ENCODE peak calls at places on chromosomes 3 and 15, in five cellular contexts. One of them, this sample, is unnamed.

GRCh38 chr3:195221015-195221853 is 49.7 kb downstream of the XXYLT1 start:
- DNase-seq in GM23248: peak; percentile 62
- DNase-seq in substantia nigra: peak; percentile 25
- DNase-seq in heart left ventricle: peak; percentile 40
- DNase-seq in CD8-positive, alpha-beta memory T cell: no peak
- DNase-seq in this sample: no peak

GRCh38 chr15:98000249-98001203 is 40.0 kb downstream of the ARRDC4 start:
- DNase-seq in GM23248: peak; percentile 36
- DNase-seq in substantia nigra: no peak
- DNase-seq in heart left ventricle: no peak
- DNase-seq in CD8-positive, alpha-beta memory T cell: no peak
- DNase-seq in this sample: no peak

GRCh38 chr3:197547618-197548017 is 8.2 kb downstream of the BDH1 start:
- DNase-seq in GM23248: no peak
- DNase-seq in substantia nigra: peak; percentile 3
- DNase-seq in heart left ventricle: no peak
- DNase-seq in CD8-positive, alpha-beta memory T cell: no peak
- DNase-seq in this sample: no peak

GRCh38 chr3:32200490-32200889 is 38.0 kb upstream of the CMTM8 start:
- DNase-seq in GM23248: no peak
- DNase-seq in substantia nigra: no peak
- DNase-seq in heart left ventricle: peak; percentile 85
- DNase-seq in CD8-positive, alpha-beta memory T cell: no peak
- DNase-seq in this sample: no peak

GRCh38 chr3:13015286-13016082 is 57.7 kb downstream of the IQSEC1 start:
- DNase-seq in GM23248: no peak
- DNase-seq in substantia nigra: no peak
- DNase-seq in heart left ventricle: peak; percentile 65
- DNase-seq in CD8-positive, alpha-beta memory T cell: peak; percentile 76
- DNase-seq in this sample: no peak

GRCh38 chr15:82807920-82808633 is 1.4 kb upstream of the WHAMM start:
- DNase-seq in GM23248: no peak
- DNase-seq in substantia nigra: no peak
- DNase-seq in heart left ventricle: no peak
- DNase-seq in CD8-positive, alpha-beta memory T cell: no peak
- DNase-seq in this sample: no peak

GRCh38 chr15:51888593-51889195 is 59.2 kb downstream of the TMOD3 start:
- DNase-seq in GM23248: peak; percentile 64
- DNase-seq in substantia nigra: no peak
- DNase-seq in heart left ventricle: no peak
- DNase-seq in CD8-positive, alpha-beta memory T cell: peak; percentile 11
- DNase-seq in this sample: no peak

GRCh38 chr3:97981886-97982285 is 9.7 kb upstream of the RIOX2 start:
- DNase-seq in GM23248: no peak
- DNase-seq in substantia nigra: no peak
- DNase-seq in heart left ventricle: no peak
- DNase-seq in CD8-positive, alpha-beta memory T cell: no peak
- DNase-seq in this sample: no peak

GRCh38 chr3:171251842-171252241 is 208.4 kb downstream of the TNIK start:
- DNase-seq in GM23248: no peak
- DNase-seq in substantia nigra: no peak
- DNase-seq in heart left ventricle: no peak
- DNase-seq in CD8-positive, alpha-beta memory T cell: no peak
- DNase-seq in this sample: no peak

GRCh38 chr15:55791576-55792400 is 48.8 kb upstream of the PRTG start:
- DNase-seq in GM23248: peak; percentile 80
- DNase-seq in substantia nigra: no peak
- DNase-seq in heart left ventricle: no peak
- DNase-seq in CD8-positive, alpha-beta memory T cell: no peak
- DNase-seq in this sample: no peak

GRCh38 chr3:190586631-190587000 is 72.7 kb downstream of the IL1RAP start:
- DNase-seq in GM23248: peak; percentile 92
- DNase-seq in substantia nigra: no peak
- DNase-seq in heart left ventricle: no peak
- DNase-seq in CD8-positive, alpha-beta memory T cell: no peak
- DNase-seq in this sample: no peak

GRCh38 chr15:41499109-41499851 is 5.6 kb downstream of the ITPKA start:
- DNase-seq in GM23248: peak; percentile 15
- DNase-seq in substantia nigra: no peak
- DNase-seq in heart left ventricle: no peak
- DNase-seq in CD8-positive, alpha-beta memory T cell: no peak
- DNase-seq in this sample: no peak

GRCh38 chr3:37768107-37768809 is 93.4 kb upstream of the CTDSPL start:
- DNase-seq in GM23248: no peak
- DNase-seq in substantia nigra: no peak
- DNase-seq in heart left ventricle: no peak
- DNase-seq in CD8-positive, alpha-beta memory T cell: no peak
- DNase-seq in this sample: no peak

GRCh38 chr3:62128028-62128427 is 245.3 kb downstream of the FEZF2 start:
- DNase-seq in GM23248: peak; percentile 74
- DNase-seq in substantia nigra: no peak
- DNase-seq in heart left ventricle: no peak
- DNase-seq in CD8-positive, alpha-beta memory T cell: no peak
- DNase-seq in this sample: no peak

GRCh38 chr15:101183226-101183925 is 68.5 kb downstream of the CHSY1 start:
- DNase-seq in GM23248: no peak
- DNase-seq in substantia nigra: no peak
- DNase-seq in heart left ventricle: no peak
- DNase-seq in CD8-positive, alpha-beta memory T cell: no peak
- DNase-seq in this sample: no peak

GRCh38 chr15:73175382-73175781 is 123.1 kb downstream of the NEO1 start:
- DNase-seq in GM23248: no peak
- DNase-seq in substantia nigra: no peak
- DNase-seq in heart left ventricle: no peak
- DNase-seq in CD8-positive, alpha-beta memory T cell: no peak
- DNase-seq in this sample: no peak

GRCh38 chr3:66938338-66938963 is 59.7 kb upstream of the KBTBD8 start:
- DNase-seq in GM23248: peak; percentile 75
- DNase-seq in substantia nigra: peak; percentile 14
- DNase-seq in heart left ventricle: no peak
- DNase-seq in CD8-positive, alpha-beta memory T cell: peak; percentile 16
- DNase-seq in this sample: peak; percentile 0

GRCh38 chr15:63870403-63871209 is 36.9 kb upstream of the HERC1 start:
- DNase-seq in GM23248: peak; percentile 90
- DNase-seq in substantia nigra: no peak
- DNase-seq in heart left ventricle: peak; percentile 65
- DNase-seq in CD8-positive, alpha-beta memory T cell: no peak
- DNase-seq in this sample: no peak

GRCh38 chr15:56428821-56429458 is 36.0 kb downstream of the MNS1 start:
- DNase-seq in GM23248: peak; percentile 58
- DNase-seq in substantia nigra: no peak
- DNase-seq in heart left ventricle: no peak
- DNase-seq in CD8-positive, alpha-beta memory T cell: no peak
- DNase-seq in this sample: no peak

GRCh38 chr15:62404194-62404985 is 239.3 kb upstream of the C2CD4B start:
- DNase-seq in GM23248: no peak
- DNase-seq in substantia nigra: no peak
- DNase-seq in heart left ventricle: no peak
- DNase-seq in CD8-positive, alpha-beta memory T cell: no peak
- DNase-seq in this sample: no peak
- H3K27ac ChIP-seq in GM23248: no peak overlapping the region
- H3K27ac ChIP-seq in substantia nigra: no peak overlapping the region
- H3K27ac ChIP-seq in heart left ventricle: no peak overlapping the region
- H3K27ac ChIP-seq in CD8-positive, alpha-beta memory T cell: no peak overlapping the region
- H3K27ac ChIP-seq in this sample: no peak overlapping the region

GRCh38 chr3:58333206-58334012 is 717 bp downstream of the PXK start:
- DNase-seq in GM23248: peak; percentile 48
- DNase-seq in substantia nigra: no peak
- DNase-seq in heart left ventricle: peak; percentile 31
- DNase-seq in CD8-positive, alpha-beta memory T cell: peak; percentile 23
- DNase-seq in this sample: no peak
- H3K27ac ChIP-seq in GM23248: peak overlapping the region; percentile 99
- H3K27ac ChIP-seq in substantia nigra: peak overlapping the region; percentile 99
- H3K27ac ChIP-seq in heart left ventricle: peak overlapping the region; percentile 61
- H3K27ac ChIP-seq in CD8-positive, alpha-beta memory T cell: peak overlapping the region; percentile 3
- H3K27ac ChIP-seq in this sample: no peak overlapping the region

DNA sequence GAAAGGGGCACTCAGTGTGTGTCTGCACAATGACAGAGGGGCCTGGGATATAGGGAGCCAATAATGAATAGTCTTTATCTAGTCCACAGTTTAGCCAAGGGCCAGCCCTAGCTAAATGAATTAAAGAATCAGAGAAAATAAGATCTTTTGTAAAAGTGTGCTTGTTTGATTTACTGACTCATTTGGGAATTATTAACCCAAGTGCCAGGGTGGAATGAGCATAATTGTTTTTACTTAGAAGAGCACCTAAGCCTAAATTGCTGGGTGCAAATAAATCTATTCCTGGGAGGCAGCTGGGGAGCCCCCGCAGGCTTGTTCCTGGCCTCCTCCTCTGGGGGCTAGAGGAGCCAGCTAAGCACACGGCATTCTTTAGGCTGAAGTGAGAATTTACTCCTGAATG is 405.2 kb upstream of the SUCLG2 start:
- DNase-seq in GM23248: no peak
- DNase-seq in substantia nigra: no peak
- DNase-seq in heart left ventricle: no peak
- DNase-seq in CD8-positive, alpha-beta memory T cell: no peak
- DNase-seq in this sample: no peak
- H3K27ac ChIP-seq in GM23248: no peak overlapping the region
- H3K27ac ChIP-seq in substantia nigra: no peak overlapping the region
- H3K27ac ChIP-seq in heart left ventricle: no peak overlapping the region
- H3K27ac ChIP-seq in CD8-positive, alpha-beta memory T cell: no peak overlapping the region
- H3K27ac ChIP-seq in this sample: no peak overlapping the region

GRCh38 chr3:159899198-159899597 is 89.4 kb upstream of the IL12A start:
- DNase-seq in GM23248: no peak
- DNase-seq in substantia nigra: no peak
- DNase-seq in heart left ventricle: no peak
- DNase-seq in CD8-positive, alpha-beta memory T cell: no peak
- DNase-seq in this sample: no peak
- H3K27ac ChIP-seq in GM23248: no peak overlapping the region
- H3K27ac ChIP-seq in substantia nigra: peak overlapping the region; percentile 91
- H3K27ac ChIP-seq in heart left ventricle: no peak overlapping the region
- H3K27ac ChIP-seq in CD8-positive, alpha-beta memory T cell: no peak overlapping the region
- H3K27ac ChIP-seq in this sample: no peak overlapping the region

GRCh38 chr3:125260158-125260557 is 47.6 kb upstream of the SLC12A8 start:
- DNase-seq in GM23248: no peak
- DNase-seq in substantia nigra: no peak
- DNase-seq in heart left ventricle: no peak
- DNase-seq in CD8-positive, alpha-beta memory T cell: no peak
- DNase-seq in this sample: no peak
- H3K27ac ChIP-seq in GM23248: no peak overlapping the region
- H3K27ac ChIP-seq in substantia nigra: no peak overlapping the region
- H3K27ac ChIP-seq in heart left ventricle: no peak overlapping the region
- H3K27ac ChIP-seq in CD8-positive, alpha-beta memory T cell: no peak overlapping the region
- H3K27ac ChIP-seq in this sample: no peak overlapping the region

GRCh38 chr3:185221203-185221602 is 32.6 kb downstream of the EHHADH start:
- DNase-seq in GM23248: no peak
- DNase-seq in substantia nigra: no peak
- DNase-seq in heart left ventricle: no peak
- DNase-seq in CD8-positive, alpha-beta memory T cell: no peak
- DNase-seq in this sample: no peak

GRCh38 chr3:185216587-185216918 is 37.3 kb downstream of the EHHADH start:
- DNase-seq in GM23248: no peak
- DNase-seq in substantia nigra: no peak
- DNase-seq in heart left ventricle: peak; percentile 25
- DNase-seq in CD8-positive, alpha-beta memory T cell: no peak
- DNase-seq in this sample: no peak

GRCh38 chr3:185210621-185211157 is 43.2 kb downstream of the EHHADH start:
- DNase-seq in GM23248: no peak
- DNase-seq in substantia nigra: no peak
- DNase-seq in heart left ventricle: no peak
- DNase-seq in CD8-positive, alpha-beta memory T cell: no peak
- DNase-seq in this sample: no peak

GRCh38 chr3:185215873-185216586 is 37.8 kb downstream of the EHHADH start:
- DNase-seq in GM23248: peak; percentile 50
- DNase-seq in substantia nigra: no peak
- DNase-seq in heart left ventricle: no peak
- DNase-seq in CD8-positive, alpha-beta memory T cell: no peak
- DNase-seq in this sample: no peak
- H3K27ac ChIP-seq in GM23248: no peak overlapping the region
- H3K27ac ChIP-seq in substantia nigra: no peak overlapping the region
- H3K27ac ChIP-seq in heart left ventricle: no peak overlapping the region
- H3K27ac ChIP-seq in CD8-positive, alpha-beta memory T cell: no peak overlapping the region
- H3K27ac ChIP-seq in this sample: no peak overlapping the region

GRCh38 chr3:69201658-69202057 is 79.3 kb upstream of the LMOD3 start:
- DNase-seq in GM23248: no peak
- DNase-seq in substantia nigra: no peak
- DNase-seq in heart left ventricle: no peak
- DNase-seq in CD8-positive, alpha-beta memory T cell: no peak
- DNase-seq in this sample: no peak

GRCh38 chr3:69199942-69200341 is 77.5 kb upstream of the LMOD3 start:
- DNase-seq in GM23248: no peak
- DNase-seq in substantia nigra: no peak
- DNase-seq in heart left ventricle: no peak
- DNase-seq in CD8-positive, alpha-beta memory T cell: no peak
- DNase-seq in this sample: no peak

GRCh38 chr3:69197922-69198540 is 75.6 kb upstream of the LMOD3 start:
- DNase-seq in GM23248: no peak
- DNase-seq in substantia nigra: no peak
- DNase-seq in heart left ventricle: no peak
- DNase-seq in CD8-positive, alpha-beta memory T cell: peak; percentile 29
- DNase-seq in this sample: peak; percentile 64

GRCh38 chr3:69197455-69197854 is 75.1 kb upstream of the LMOD3 start:
- DNase-seq in GM23248: no peak
- DNase-seq in substantia nigra: no peak
- DNase-seq in heart left ventricle: no peak
- DNase-seq in CD8-positive, alpha-beta memory T cell: no peak
- DNase-seq in this sample: no peak

GRCh38 chr3:69200384-69201068 is 78.1 kb upstream of the LMOD3 start:
- DNase-seq in GM23248: no peak
- DNase-seq in substantia nigra: no peak
- DNase-seq in heart left ventricle: peak; percentile 39
- DNase-seq in CD8-positive, alpha-beta memory T cell: no peak
- DNase-seq in this sample: no peak
- H3K27ac ChIP-seq in GM23248: no peak overlapping the region
- H3K27ac ChIP-seq in substantia nigra: peak overlapping the region; percentile 27
- H3K27ac ChIP-seq in heart left ventricle: no peak overlapping the region
- H3K27ac ChIP-seq in CD8-positive, alpha-beta memory T cell: peak overlapping the region; percentile 13
- H3K27ac ChIP-seq in this sample: no peak overlapping the region

GRCh38 chr3:114550155-114550554 is 256.3 kb downstream of the TIGIT start:
- DNase-seq in GM23248: peak; percentile 27
- DNase-seq in substantia nigra: no peak
- DNase-seq in heart left ventricle: no peak
- DNase-seq in CD8-positive, alpha-beta memory T cell: no peak
- DNase-seq in this sample: no peak
- H3K27ac ChIP-seq in GM23248: no peak overlapping the region
- H3K27ac ChIP-seq in substantia nigra: no peak overlapping the region
- H3K27ac ChIP-seq in heart left ventricle: no peak overlapping the region
- H3K27ac ChIP-seq in CD8-positive, alpha-beta memory T cell: no peak overlapping the region
- H3K27ac ChIP-seq in this sample: no peak overlapping the region

GRCh38 chr3:43013256-43013655 is 34.1 kb downstream of the GASK1A start:
- DNase-seq in GM23248: no peak
- DNase-seq in substantia nigra: no peak
- DNase-seq in heart left ventricle: no peak
- DNase-seq in CD8-positive, alpha-beta memory T cell: no peak
- DNase-seq in this sample: no peak
- H3K27ac ChIP-seq in GM23248: no peak overlapping the region
- H3K27ac ChIP-seq in substantia nigra: no peak overlapping the region
- H3K27ac ChIP-seq in heart left ventricle: no peak overlapping the region
- H3K27ac ChIP-seq in CD8-positive, alpha-beta memory T cell: peak overlapping the region; percentile 48
- H3K27ac ChIP-seq in this sample: peak overlapping the region; percentile 34

DNA sequence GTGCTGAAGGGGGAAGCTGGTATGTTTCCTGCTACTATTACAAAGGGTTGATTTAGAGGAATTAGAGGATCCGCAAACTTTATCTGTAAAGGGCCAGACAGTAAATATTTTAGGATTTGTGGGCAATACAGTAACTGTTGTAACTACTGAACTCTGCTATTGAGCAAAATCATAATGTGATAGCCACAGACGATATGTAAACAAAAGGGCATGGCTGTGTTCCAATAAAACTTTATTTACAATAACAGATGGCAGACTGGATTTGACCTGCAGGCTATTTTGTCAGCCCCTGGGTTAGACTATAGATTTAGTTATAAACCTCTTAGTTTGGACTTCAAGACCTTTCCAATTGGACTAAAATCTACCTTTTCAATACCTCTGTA is 27.8 kb upstream of the KCNMB2 start:
- DNase-seq in GM23248: no peak
- DNase-seq in substantia nigra: no peak
- DNase-seq in heart left ventricle: no peak
- DNase-seq in CD8-positive, alpha-beta memory T cell: no peak
- DNase-seq in this sample: no peak
- H3K27ac ChIP-seq in GM23248: no peak overlapping the region
- H3K27ac ChIP-seq in substantia nigra: no peak overlapping the region
- H3K27ac ChIP-seq in heart left ventricle: peak overlapping the region; percentile 45
- H3K27ac ChIP-seq in CD8-positive, alpha-beta memory T cell: no peak overlapping the region
- H3K27ac ChIP-seq in this sample: no peak overlapping the region